ENCODE peak calls at places on chromosome 12, in four cellular contexts. One of them, this sample, is unnamed.

GRCh38 chr12:69534389-69534822 is 50.9 kb upstream of the CCT2 start:
- DNase-seq in GM20000: peak
- DNase-seq in endodermal cell: peak
- DNase-seq in activated CD4-positive, alpha-beta memory T cell treated with anti-CD3 and anti-CD28 coated beads, Interleukin-2, amount 10 ng/mL, durations not matched to agents 7 days and 5 days: peak
- DNase-seq in this sample: no peak

GRCh38 chr12:125305221-125305620 is 240.0 kb downstream of the AACS start:
- DNase-seq in GM20000: no peak
- DNase-seq in endodermal cell: peak
- DNase-seq in activated CD4-positive, alpha-beta memory T cell treated with anti-CD3 and anti-CD28 coated beads, Interleukin-2, amount 10 ng/mL, durations not matched to agents 7 days and 5 days: no peak
- DNase-seq in this sample: no peak

GRCh38 chr12:32568241-32568640 is 110.9 kb upstream of the DNM1L start:
- DNase-seq in GM20000: no peak
- DNase-seq in endodermal cell: no peak
- DNase-seq in activated CD4-positive, alpha-beta memory T cell treated with anti-CD3 and anti-CD28 coated beads, Interleukin-2, amount 10 ng/mL, durations not matched to agents 7 days and 5 days: no peak
- DNase-seq in this sample: no peak

GRCh38 chr12:80233926-80234325 is 134.6 kb downstream of the OTOGL start:
- DNase-seq in GM20000: no peak
- DNase-seq in endodermal cell: no peak
- DNase-seq in activated CD4-positive, alpha-beta memory T cell treated with anti-CD3 and anti-CD28 coated beads, Interleukin-2, amount 10 ng/mL, durations not matched to agents 7 days and 5 days: no peak
- DNase-seq in this sample: no peak

GRCh38 chr12:84362552-84362897 is 550.1 kb downstream of the SLC6A15 start:
- DNase-seq in GM20000: no peak
- DNase-seq in endodermal cell: no peak
- DNase-seq in activated CD4-positive, alpha-beta memory T cell treated with anti-CD3 and anti-CD28 coated beads, Interleukin-2, amount 10 ng/mL, durations not matched to agents 7 days and 5 days: no peak
- DNase-seq in this sample: no peak

GRCh38 chr12:81896771-81897170 is 137.6 kb upstream of the PPFIA2 start:
- DNase-seq in GM20000: no peak
- DNase-seq in endodermal cell: peak
- DNase-seq in activated CD4-positive, alpha-beta memory T cell treated with anti-CD3 and anti-CD28 coated beads, Interleukin-2, amount 10 ng/mL, durations not matched to agents 7 days and 5 days: no peak
- DNase-seq in this sample: no peak

GRCh38 chr12:42730286-42730685 is 140.7 kb upstream of the PRICKLE1 start:
- DNase-seq in GM20000: no peak
- DNase-seq in endodermal cell: no peak
- DNase-seq in activated CD4-positive, alpha-beta memory T cell treated with anti-CD3 and anti-CD28 coated beads, Interleukin-2, amount 10 ng/mL, durations not matched to agents 7 days and 5 days: no peak
- DNase-seq in this sample: no peak

GRCh38 chr12:64558754-64559153 is 51.5 kb upstream of the RASSF3 start:
- DNase-seq in GM20000: no peak
- DNase-seq in endodermal cell: no peak
- DNase-seq in activated CD4-positive, alpha-beta memory T cell treated with anti-CD3 and anti-CD28 coated beads, Interleukin-2, amount 10 ng/mL, durations not matched to agents 7 days and 5 days: no peak
- DNase-seq in this sample: no peak

GRCh38 chr12:105409881-105410471 is 79.5 kb downstream of the C12orf75 start:
- DNase-seq in GM20000: no peak
- DNase-seq in endodermal cell: peak
- DNase-seq in activated CD4-positive, alpha-beta memory T cell treated with anti-CD3 and anti-CD28 coated beads, Interleukin-2, amount 10 ng/mL, durations not matched to agents 7 days and 5 days: no peak
- DNase-seq in this sample: no peak

GRCh38 chr12:119850330-119850729 is 26.8 kb downstream of the CIT start:
- DNase-seq in GM20000: no peak
- DNase-seq in endodermal cell: no peak
- DNase-seq in activated CD4-positive, alpha-beta memory T cell treated with anti-CD3 and anti-CD28 coated beads, Interleukin-2, amount 10 ng/mL, durations not matched to agents 7 days and 5 days: no peak
- DNase-seq in this sample: no peak

GRCh38 chr12:45439039-45439438 is 223.1 kb downstream of the ANO6 start:
- DNase-seq in GM20000: no peak
- DNase-seq in endodermal cell: no peak
- DNase-seq in activated CD4-positive, alpha-beta memory T cell treated with anti-CD3 and anti-CD28 coated beads, Interleukin-2, amount 10 ng/mL, durations not matched to agents 7 days and 5 days: no peak
- DNase-seq in this sample: no peak

GRCh38 chr12:6752931-6753771 is at the start of gene MLF2:
- DNase-seq in GM20000: peak
- DNase-seq in endodermal cell: peak
- DNase-seq in activated CD4-positive, alpha-beta memory T cell treated with anti-CD3 and anti-CD28 coated beads, Interleukin-2, amount 10 ng/mL, durations not matched to agents 7 days and 5 days: peak
- DNase-seq in this sample: peak

This sample was measured in Karpas-422.